ENCODE peak calls at places on chromosomes 2 and 18, in seven cellular contexts. One of them, this sample, is unnamed.

GRCh38 chr2:10042301-10043161 is 819 bp upstream of the KLF11 start:
- DNase-seq in tibial artery: peak; percentile 94
- DNase-seq in keratinocyte: no peak
- DNase-seq in endodermal cell: peak; percentile 91
- DNase-seq in GM06990: no peak
- DNase-seq in AG04450: no peak
- DNase-seq in OCI-LY7: no peak
- DNase-seq in this sample: peak; percentile 50

GRCh38 chr2:172226244-172227061 is 123.8 kb upstream of the DLX2 start:
- DNase-seq in OCI-LY7: peak; percentile 5
- DNase-seq in keratinocyte: no peak
- DNase-seq in AG04450: no peak
- DNase-seq in endodermal cell: no peak
- DNase-seq in GM06990: no peak
- DNase-seq in tibial artery: no peak
- DNase-seq in this sample: no peak

GRCh38 chr2:104563398-104564024 is 290.4 kb upstream of the POU3F3 start:
- DNase-seq in GM06990: no peak
- DNase-seq in OCI-LY7: no peak
- DNase-seq in endodermal cell: no peak
- DNase-seq in AG04450: no peak
- DNase-seq in tibial artery: no peak
- DNase-seq in keratinocyte: no peak
- DNase-seq in this sample: no peak

GRCh38 chr2:26542676-26543505 is 65.0 kb upstream of the OTOF start:
- DNase-seq in keratinocyte: no peak
- DNase-seq in endodermal cell: peak; percentile 49
- DNase-seq in OCI-LY7: no peak
- DNase-seq in GM06990: no peak
- DNase-seq in tibial artery: peak; percentile 35
- DNase-seq in AG04450: no peak
- DNase-seq in this sample: no peak

GRCh38 chr2:238097988-238098853 is 1.9 kb upstream of the ESPNL start:
- DNase-seq in GM06990: peak; percentile 82
- DNase-seq in AG04450: peak; percentile 23
- DNase-seq in endodermal cell: peak; percentile 94
- DNase-seq in tibial artery: no peak
- DNase-seq in OCI-LY7: peak; percentile 88
- DNase-seq in keratinocyte: peak; percentile 54
- DNase-seq in this sample: peak; percentile 93

GRCh38 chr18:48027401-48027931 is 97.0 kb upstream of the SMAD2 start:
- DNase-seq in GM06990: no peak
- DNase-seq in tibial artery: peak; percentile 85
- DNase-seq in AG04450: no peak
- DNase-seq in endodermal cell: no peak
- DNase-seq in OCI-LY7: no peak
- DNase-seq in keratinocyte: no peak
- DNase-seq in this sample: no peak

GRCh38 chr2:112782234-112782799 is 2.0 kb downstream of the IL1A start:
- DNase-seq in GM06990: peak; percentile 48
- DNase-seq in tibial artery: no peak
- DNase-seq in keratinocyte: no peak
- DNase-seq in OCI-LY7: no peak
- DNase-seq in AG04450: no peak
- DNase-seq in endodermal cell: no peak
- DNase-seq in this sample: peak; percentile 46

GRCh38 chr2:42510191-42510929 is 16.6 kb upstream of the KCNG3 start:
- DNase-seq in GM06990: no peak
- DNase-seq in tibial artery: no peak
- DNase-seq in endodermal cell: no peak
- DNase-seq in keratinocyte: no peak
- DNase-seq in AG04450: no peak
- DNase-seq in OCI-LY7: no peak
- DNase-seq in this sample: no peak

GRCh38 chr18:21740724-21741510 is at the start of gene MIB1:
- DNase-seq in AG04450: peak; percentile 90
- DNase-seq in tibial artery: peak; percentile 80
- DNase-seq in keratinocyte: peak; percentile 72
- DNase-seq in endodermal cell: peak; percentile 99
- DNase-seq in GM06990: peak; percentile 94
- DNase-seq in OCI-LY7: peak; percentile 82
- DNase-seq in this sample: peak; percentile 81

GRCh38 chr2:174722942-174723598 is 41.2 kb downstream of the CHRNA1 start:
- DNase-seq in OCI-LY7: no peak
- DNase-seq in endodermal cell: no peak
- DNase-seq in GM06990: no peak
- DNase-seq in tibial artery: no peak
- DNase-seq in keratinocyte: no peak
- DNase-seq in AG04450: no peak
- DNase-seq in this sample: no peak

GRCh38 chr2:191410646-191411436 is 165.6 kb downstream of the MYO1B start:
- DNase-seq in endodermal cell: no peak
- DNase-seq in tibial artery: no peak
- DNase-seq in OCI-LY7: no peak
- DNase-seq in GM06990: no peak
- DNase-seq in AG04450: no peak
- DNase-seq in keratinocyte: no peak
- DNase-seq in this sample: no peak

GRCh38 chr2:64453710-64454315 is at the start of gene LGALSL:
- DNase-seq in GM06990: peak; percentile 79
- DNase-seq in tibial artery: peak; percentile 93
- DNase-seq in AG04450: no peak
- DNase-seq in endodermal cell: peak; percentile 95
- DNase-seq in OCI-LY7: peak; percentile 51
- DNase-seq in keratinocyte: no peak
- DNase-seq in this sample: peak; percentile 92

GRCh38 chr2:2244508-2244907 is 86.6 kb downstream of the MYT1L start:
- DNase-seq in OCI-LY7: no peak
- DNase-seq in GM06990: no peak
- DNase-seq in AG04450: no peak
- DNase-seq in keratinocyte: no peak
- DNase-seq in tibial artery: no peak
- DNase-seq in endodermal cell: no peak
- DNase-seq in this sample: no peak

GRCh38 chr2:113818382-113818951 is 62.0 kb upstream of the SLC35F5 start:
- DNase-seq in tibial artery: no peak
- DNase-seq in keratinocyte: no peak
- DNase-seq in AG04450: peak; percentile 98
- DNase-seq in endodermal cell: peak; percentile 84
- DNase-seq in GM06990: no peak
- DNase-seq in OCI-LY7: no peak
- DNase-seq in this sample: no peak

GRCh38 chr18:74281639-74282358 is 10.0 kb downstream of the CYB5A start:
- DNase-seq in GM06990: no peak
- DNase-seq in OCI-LY7: no peak
- DNase-seq in tibial artery: no peak
- DNase-seq in AG04450: no peak
- DNase-seq in endodermal cell: no peak
- DNase-seq in keratinocyte: no peak
- DNase-seq in this sample: no peak

GRCh38 chr2:113232123-113232522 is 46.6 kb downstream of the PAX8 start:
- DNase-seq in tibial artery: no peak
- DNase-seq in keratinocyte: no peak
- DNase-seq in endodermal cell: no peak
- DNase-seq in GM06990: no peak
- DNase-seq in AG04450: no peak
- DNase-seq in OCI-LY7: no peak
- DNase-seq in this sample: no peak

GRCh38 chr2:177396630-177397460 is 4.3 kb downstream of the AGPS start:
- DNase-seq in GM06990: no peak
- DNase-seq in tibial artery: no peak
- DNase-seq in endodermal cell: no peak
- DNase-seq in OCI-LY7: no peak
- DNase-seq in keratinocyte: no peak
- DNase-seq in AG04450: no peak
- DNase-seq in this sample: no peak

GRCh38 chr2:203993560-203993959 is 57.0 kb downstream of the ICOS start:
- DNase-seq in tibial artery: no peak
- DNase-seq in AG04450: no peak
- DNase-seq in OCI-LY7: no peak
- DNase-seq in endodermal cell: no peak
- DNase-seq in GM06990: no peak
- DNase-seq in keratinocyte: no peak
- DNase-seq in this sample: no peak

GRCh38 chr18:31241900-31242409 is 76.0 kb upstream of the DSG1 start:
- DNase-seq in AG04450: no peak
- DNase-seq in tibial artery: no peak
- DNase-seq in keratinocyte: peak; percentile 88
- DNase-seq in OCI-LY7: no peak
- DNase-seq in GM06990: no peak
- DNase-seq in endodermal cell: peak; percentile 89
- DNase-seq in this sample: no peak
- TF ChIP-seq CTCF in AG04450: no peak
- TF ChIP-seq CTCF in tibial artery: no peak
- TF ChIP-seq CTCF in keratinocyte: peak; percentile 69
- TF ChIP-seq CTCF in OCI-LY7: no peak
- TF ChIP-seq CTCF in GM06990: peak; percentile 57
- TF ChIP-seq CTCF in endodermal cell: peak; percentile 95
- TF ChIP-seq CTCF in this sample: peak; percentile 8

DNA sequence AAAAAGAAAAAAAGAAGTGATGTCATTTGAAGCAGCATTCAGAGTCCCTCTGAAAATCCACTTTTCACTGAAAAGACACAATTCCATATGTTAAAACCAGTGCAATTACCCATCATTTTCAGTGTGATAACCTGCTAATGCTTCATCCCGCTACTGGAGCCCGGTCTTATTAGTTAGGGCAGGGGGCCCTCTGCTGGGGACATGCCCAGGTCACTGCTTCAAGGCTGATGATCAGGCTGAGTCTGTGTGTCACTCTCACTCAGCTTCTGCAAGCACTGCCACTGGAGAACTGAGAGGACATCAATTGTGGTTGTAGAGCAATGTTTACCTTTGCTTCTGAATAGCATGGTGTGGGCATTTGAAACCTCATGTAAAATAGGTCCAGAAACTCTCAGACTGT is 49.1 kb upstream of the NXPH2 start:
- DNase-seq in keratinocyte: no peak
- DNase-seq in AG04450: no peak
- DNase-seq in OCI-LY7: peak; percentile 37
- DNase-seq in endodermal cell: peak; percentile 91
- DNase-seq in GM06990: no peak
- DNase-seq in tibial artery: no peak
- DNase-seq in this sample: peak; percentile 22
- TF ChIP-seq CTCF in keratinocyte: peak; percentile 67
- TF ChIP-seq CTCF in AG04450: peak; percentile 25
- TF ChIP-seq CTCF in OCI-LY7: peak; percentile 64
- TF ChIP-seq CTCF in endodermal cell: peak; percentile 91
- TF ChIP-seq CTCF in GM06990: peak; percentile 55
- TF ChIP-seq CTCF in tibial artery: no peak
- TF ChIP-seq CTCF in this sample: peak; percentile 27

DNA sequence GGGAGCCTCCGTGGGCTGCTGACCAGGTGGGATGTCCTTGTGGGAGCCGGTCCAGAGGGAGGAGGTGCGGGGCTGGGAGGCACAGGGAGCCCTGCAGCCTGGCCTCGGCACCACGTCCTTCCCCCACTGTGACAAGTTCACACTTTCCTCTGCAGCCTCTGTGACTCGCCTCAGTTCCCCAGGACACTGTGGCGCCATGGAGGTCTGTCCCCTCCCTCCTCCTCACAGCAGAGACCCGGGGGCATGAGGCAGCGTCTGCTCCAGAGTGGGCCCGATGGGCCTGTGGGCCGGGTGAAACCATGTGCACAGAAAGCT is 27.3 kb upstream of the KCNG2 start:
- DNase-seq in OCI-LY7: no peak
- DNase-seq in endodermal cell: peak; percentile 34
- DNase-seq in tibial artery: peak; percentile 23
- DNase-seq in keratinocyte: no peak
- DNase-seq in GM06990: no peak
- DNase-seq in AG04450: no peak
- DNase-seq in this sample: no peak
- TF ChIP-seq CTCF in OCI-LY7: no peak
- TF ChIP-seq CTCF in endodermal cell: no peak
- TF ChIP-seq CTCF in tibial artery: no peak
- TF ChIP-seq CTCF in keratinocyte: no peak
- TF ChIP-seq CTCF in GM06990: no peak
- TF ChIP-seq CTCF in AG04450: no peak
- TF ChIP-seq CTCF in this sample: no peak

GRCh38 chr2:219433666-219434467 is 776 bp upstream of the SPEG start:
- DNase-seq in AG04450: no peak
- DNase-seq in endodermal cell: peak; percentile 94
- DNase-seq in keratinocyte: no peak
- DNase-seq in GM06990: no peak
- DNase-seq in tibial artery: peak; percentile 89
- DNase-seq in OCI-LY7: peak; percentile 42
- DNase-seq in this sample: no peak

GRCh38 chr2:219434468-219434717 is 250 bp upstream of the SPEG start:
- DNase-seq in OCI-LY7: no peak
- DNase-seq in AG04450: no peak
- DNase-seq in keratinocyte: no peak
- DNase-seq in GM06990: no peak
- DNase-seq in tibial artery: no peak
- DNase-seq in endodermal cell: no peak
- DNase-seq in this sample: no peak

GRCh38 chr2:219428469-219428868 is 6.2 kb upstream of the SPEG start:
- DNase-seq in tibial artery: no peak
- DNase-seq in OCI-LY7: no peak
- DNase-seq in endodermal cell: no peak
- DNase-seq in GM06990: no peak
- DNase-seq in keratinocyte: no peak
- DNase-seq in AG04450: no peak
- DNase-seq in this sample: no peak

GRCh38 chr2:219429958-219430586 is 4.6 kb upstream of the SPEG start:
- DNase-seq in OCI-LY7: no peak
- DNase-seq in GM06990: no peak
- DNase-seq in endodermal cell: no peak
- DNase-seq in keratinocyte: no peak
- DNase-seq in tibial artery: no peak
- DNase-seq in AG04450: no peak
- DNase-seq in this sample: no peak

DNA sequence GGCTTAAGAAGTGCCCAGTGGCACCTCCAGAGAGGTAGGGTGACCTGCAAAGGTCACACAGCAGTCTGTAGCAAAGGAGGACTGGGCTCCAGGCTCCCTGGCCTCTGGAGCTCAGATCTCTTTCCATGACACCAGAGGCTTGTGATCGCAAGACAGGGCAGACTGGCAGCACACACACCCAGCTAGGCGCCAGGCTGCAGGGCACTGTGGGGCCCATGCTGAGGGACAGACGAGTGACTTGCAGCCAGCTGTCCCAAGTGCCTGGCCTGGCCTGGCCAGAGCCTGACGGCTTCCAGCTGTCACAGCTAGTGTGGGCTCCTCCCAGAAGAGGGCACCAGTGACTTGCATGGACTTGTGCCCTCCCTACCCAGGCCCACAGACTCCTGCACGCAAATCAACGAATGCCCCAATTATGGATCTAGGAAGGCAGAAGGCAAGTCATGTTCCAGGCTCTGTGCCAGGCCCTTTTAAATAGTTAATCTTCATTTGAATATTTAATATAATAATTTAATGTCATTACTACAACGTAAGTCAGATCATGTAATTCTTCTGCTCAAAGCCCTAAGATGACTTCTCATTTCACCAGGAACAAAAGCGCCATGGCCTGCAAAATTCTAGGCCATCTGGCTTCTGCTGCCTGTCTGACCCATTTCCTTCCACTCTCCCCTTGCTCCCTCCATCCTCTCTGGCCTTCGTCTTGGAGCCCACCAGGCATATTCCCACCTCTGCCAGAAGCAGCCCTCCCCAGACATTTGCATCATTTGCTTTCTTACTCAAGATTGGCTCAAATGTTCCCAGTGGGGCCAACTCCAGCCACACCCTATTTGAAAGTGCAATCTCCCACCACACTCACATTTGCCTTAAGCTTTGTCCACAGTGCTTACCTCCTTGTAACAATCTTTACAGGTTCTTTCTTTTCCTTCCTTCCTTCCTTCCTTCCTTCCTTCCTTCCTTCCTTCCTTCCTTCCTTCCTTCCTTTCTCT is 3.7 kb upstream of the SPEG start:
- DNase-seq in endodermal cell: peak; percentile 71
- DNase-seq in AG04450: no peak
- DNase-seq in tibial artery: peak; percentile 88
- DNase-seq in GM06990: no peak
- DNase-seq in keratinocyte: no peak
- DNase-seq in OCI-LY7: peak; percentile 27
- DNase-seq in this sample: no peak
- TF ChIP-seq CTCF in endodermal cell: peak; percentile 41
- TF ChIP-seq CTCF in AG04450: peak; percentile 14
- TF ChIP-seq CTCF in tibial artery: peak; percentile 46
- TF ChIP-seq CTCF in GM06990: peak; percentile 18
- TF ChIP-seq CTCF in keratinocyte: peak; percentile 82
- TF ChIP-seq CTCF in OCI-LY7: peak; percentile 48
- TF ChIP-seq CTCF in this sample: no peak

This sample was measured in GM20000.